ENCODE peak calls at places on chromosome 14, in nine cellular contexts. W is mucosa of descending colon, X is gastrocnemius medialis, A is uterus, I is HFFc6, R is astrocyte of the cerebellum, P is mesothelial cell of epicardium, G is GM10248, V is Peyer's patch. B is an unnamed sample.

GRCh38 chr14:94696518-94696917 is 73.4 kb downstream of the GSC start:
- DNase-seq in W (no peak), X (no peak), A (no peak), I (no peak), R (no peak), P (no peak), G (no peak), V (no peak), B (no peak)

GRCh38 chr14:64417042-64417770 is 29.1 kb downstream of the MTHFD1 start:
- DNase-seq in W (no peak), X (no peak), A (no peak), I (peak), R (no peak), P (no peak), G (no peak), V (no peak), B (no peak)

GRCh38 chr14:89176090-89176757 is 240.8 kb downstream of the FOXN3 start:
- DNase-seq in W (no peak), X (no peak), A (no peak), I (no peak), R (no peak), P (no peak), G (no peak), V (no peak), B (no peak)

GRCh38 chr14:94486883-94487282 is 10.9 kb upstream of the SERPINA9 start:
- DNase-seq in W (no peak), X (no peak), A (no peak), I (no peak), R (no peak), P (no peak), G (no peak), V (no peak), B (no peak)

GRCh38 chr14:76201162-76201561 is 49.4 kb downstream of the GPATCH2L start:
- DNase-seq in W (no peak), X (no peak), A (no peak), I (peak), R (peak), P (no peak), G (no peak), V (no peak), B (peak)

GRCh38 chr14:93023039-93023438 is 92.7 kb downstream of the ITPK1 start:
- DNase-seq in W (no peak), X (no peak), A (no peak), I (no peak), R (no peak), P (no peak), G (no peak), V (no peak), B (no peak)

GRCh38 chr14:77041837-77042557 is 13.5 kb upstream of the IRF2BPL start:
- DNase-seq in W (no peak), X (peak), A (peak), I (peak), R (peak), P (no peak), G (no peak), V (no peak), B (peak)

GRCh38 chr14:70188608-70189540 is at the start of gene SLC8A3:
- DNase-seq in W (peak), X (peak), A (no peak), I (peak), R (no peak), P (peak), G (peak), V (no peak), B (no peak)

GRCh38 chr14:61528591-61529021 is 166.7 kb upstream of the HIF1A start:
- DNase-seq in W (no peak), X (no peak), A (no peak), I (peak), R (no peak), P (no peak), G (no peak), V (no peak), B (peak)

GRCh38 chr14:70642313-70643235 is 858 bp downstream of the TTC9 start:
- DNase-seq in W (no peak), X (no peak), A (no peak), I (no peak), R (no peak), P (peak), G (peak), V (peak), B (no peak)

GRCh38 chr14:101395779-101396178 is 165.5 kb upstream of the DIO3 start:
- DNase-seq in W (no peak), X (no peak), A (no peak), I (no peak), R (no peak), P (no peak), G (no peak), V (no peak), B (no peak)

GRCh38 chr14:95304342-95304741 is 15.4 kb downstream of the CLMN start:
- DNase-seq in W (no peak), X (no peak), A (no peak), I (no peak), R (no peak), P (no peak), G (no peak), V (no peak), B (no peak)

GRCh38 chr14:34930591-34931069 is 52.2 kb upstream of the SRP54 start:
- DNase-seq in W (peak), X (no peak), A (no peak), I (no peak), R (no peak), P (no peak), G (peak), V (no peak), B (no peak)

GRCh38 chr14:44657688-44658388 is 150.8 kb upstream of the FSCB start:
- DNase-seq in W (no peak), X (no peak), A (no peak), I (no peak), R (no peak), P (no peak), G (no peak), V (no peak), B (peak)

GRCh38 chr14:103880334-103880985 is 33.1 kb upstream of the PPP1R13B start:
- DNase-seq in W (peak), X (peak), A (peak), I (peak), R (peak), P (no peak), G (no peak), V (peak), B (peak)

GRCh38 chr14:26870722-26871121 is 272.9 kb upstream of the NOVA1 start:
- DNase-seq in W (no peak), X (peak), A (no peak), I (no peak), R (no peak), P (no peak), G (no peak), V (no peak), B (no peak)

GRCh38 chr14:103547941-103548462 is 14.5 kb downstream of the BAG5 start:
- DNase-seq in W (no peak), X (no peak), A (no peak), I (no peak), R (no peak), P (no peak), G (no peak), V (no peak), B (no peak)

GRCh38 chr14:83558946-83559345 is 1971.0 kb upstream of the FLRT2 start:
- DNase-seq in W (no peak), X (no peak), A (no peak), I (no peak), R (no peak), P (no peak), G (no peak), V (no peak), B (no peak)

GRCh38 chr14:76647699-76648298 is 113.5 kb upstream of the VASH1 start:
- DNase-seq in W (peak), X (no peak), A (no peak), I (peak), R (peak), P (no peak), G (peak), V (no peak), B (peak)

GRCh38 chr14:99737956-99738667 is 54.0 kb downstream of the CYP46A1 start:
- DNase-seq in W (no peak), X (no peak), A (no peak), I (no peak), R (no peak), P (no peak), G (no peak), V (no peak), B (no peak)

GRCh38 chr14:96839251-96839650 is 42.1 kb downstream of the VRK1 start:
- DNase-seq in W (no peak), X (no peak), A (no peak), I (no peak), R (no peak), P (no peak), G (no peak), V (no peak), B (no peak)

GRCh38 chr14:36690301-36691020 is 28.8 kb downstream of the PAX9 start:
- DNase-seq in W (no peak), X (no peak), A (no peak), I (peak), R (no peak), P (no peak), G (no peak), V (no peak), B (no peak)

GRCh38 chr14:55136241-55136640 is 7.2 kb downstream of the LGALS3 start:
- DNase-seq in W (no peak), X (no peak), A (no peak), I (peak), R (peak), P (no peak), G (no peak), V (no peak), B (no peak)

DNA sequence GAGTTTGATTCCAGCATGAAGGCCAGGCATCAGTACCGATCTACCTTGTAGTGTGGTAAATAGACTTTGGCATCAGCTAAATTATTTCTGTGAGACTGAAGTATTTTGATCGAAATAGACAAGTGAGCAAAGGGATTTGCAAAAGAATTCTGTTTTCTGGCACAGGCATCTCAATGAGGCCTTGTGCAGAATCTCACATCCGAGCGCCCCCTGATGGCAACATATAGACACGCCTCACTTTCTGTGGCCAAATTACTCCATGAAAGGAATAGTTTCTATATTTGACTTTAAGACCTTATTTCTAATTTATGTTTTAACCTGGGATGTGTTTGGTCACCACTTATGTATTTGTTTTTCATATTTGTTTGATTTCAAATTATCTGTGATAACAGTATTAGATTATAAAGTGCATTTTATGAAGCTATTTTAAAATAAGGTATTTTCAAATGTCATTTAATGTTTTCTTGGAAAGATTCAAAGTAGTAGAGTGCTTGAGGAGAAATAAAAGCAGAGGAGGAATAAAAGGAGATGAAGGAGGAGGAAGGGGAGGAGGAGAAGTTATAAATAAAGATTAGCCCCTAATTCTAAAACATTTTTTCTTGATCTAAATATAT is 731.9 kb downstream of the NRXN3 start:
- DNase-seq in W (peak), X (no peak), A (no peak), I (peak), R (peak), P (peak), G (no peak), V (no peak), B (peak)
- TF ChIP-seq CTCF in W (no peak), X (no peak), A (no peak), I (peak), R (peak), P (peak), G (peak), V (no peak), B (peak)

GRCh38 chr14:53529519-53529918 is 376.4 kb upstream of the DDHD1 start:
- DNase-seq in W (no peak), X (no peak), A (no peak), I (no peak), R (no peak), P (no peak), G (no peak), V (no peak), B (no peak)

GRCh38 chr14:53533384-53533975 is 380.4 kb upstream of the DDHD1 start:
- DNase-seq in W (no peak), X (no peak), A (no peak), I (no peak), R (no peak), P (no peak), G (no peak), V (no peak), B (no peak)

GRCh38 chr14:53531730-53532129 is 378.6 kb upstream of the DDHD1 start:
- DNase-seq in W (no peak), X (no peak), A (no peak), I (no peak), R (no peak), P (no peak), G (no peak), V (no peak), B (no peak)

GRCh38 chr14:53532871-53533270 is 379.7 kb upstream of the DDHD1 start:
- DNase-seq in W (no peak), X (no peak), A (no peak), I (no peak), R (no peak), P (no peak), G (no peak), V (no peak), B (no peak)

GRCh38 chr14:53531151-53531550 is 378.0 kb upstream of the DDHD1 start:
- DNase-seq in W (no peak), X (no peak), A (no peak), I (no peak), R (no peak), P (no peak), G (no peak), V (no peak), B (no peak)
- TF ChIP-seq CTCF in W (no peak), X (no peak), A (no peak), I (no peak), R (no peak), P (no peak), G (no peak), V (no peak), B (no peak)

GRCh38 chr14:91899213-91899612 is 31.9 kb upstream of the TC2N start:
- DNase-seq in W (peak), X (no peak), A (no peak), I (no peak), R (no peak), P (no peak), G (no peak), V (no peak), B (no peak)
- TF ChIP-seq CTCF in W (no peak), X (no peak), A (no peak), I (no peak), R (no peak), P (no peak), G (no peak), V (no peak), B (no peak)

GRCh38 chr14:105806568-105806967 is 280.2 kb downstream of the TMEM121 start:
- DNase-seq in W (no peak), X (no peak), A (no peak), I (no peak), R (no peak), P (no peak), G (no peak), V (no peak), B (no peak)
- TF ChIP-seq CTCF in W (no peak), X (no peak), A (no peak), I (no peak), R (no peak), P (no peak), G (no peak), V (no peak), B (no peak)

DNA sequence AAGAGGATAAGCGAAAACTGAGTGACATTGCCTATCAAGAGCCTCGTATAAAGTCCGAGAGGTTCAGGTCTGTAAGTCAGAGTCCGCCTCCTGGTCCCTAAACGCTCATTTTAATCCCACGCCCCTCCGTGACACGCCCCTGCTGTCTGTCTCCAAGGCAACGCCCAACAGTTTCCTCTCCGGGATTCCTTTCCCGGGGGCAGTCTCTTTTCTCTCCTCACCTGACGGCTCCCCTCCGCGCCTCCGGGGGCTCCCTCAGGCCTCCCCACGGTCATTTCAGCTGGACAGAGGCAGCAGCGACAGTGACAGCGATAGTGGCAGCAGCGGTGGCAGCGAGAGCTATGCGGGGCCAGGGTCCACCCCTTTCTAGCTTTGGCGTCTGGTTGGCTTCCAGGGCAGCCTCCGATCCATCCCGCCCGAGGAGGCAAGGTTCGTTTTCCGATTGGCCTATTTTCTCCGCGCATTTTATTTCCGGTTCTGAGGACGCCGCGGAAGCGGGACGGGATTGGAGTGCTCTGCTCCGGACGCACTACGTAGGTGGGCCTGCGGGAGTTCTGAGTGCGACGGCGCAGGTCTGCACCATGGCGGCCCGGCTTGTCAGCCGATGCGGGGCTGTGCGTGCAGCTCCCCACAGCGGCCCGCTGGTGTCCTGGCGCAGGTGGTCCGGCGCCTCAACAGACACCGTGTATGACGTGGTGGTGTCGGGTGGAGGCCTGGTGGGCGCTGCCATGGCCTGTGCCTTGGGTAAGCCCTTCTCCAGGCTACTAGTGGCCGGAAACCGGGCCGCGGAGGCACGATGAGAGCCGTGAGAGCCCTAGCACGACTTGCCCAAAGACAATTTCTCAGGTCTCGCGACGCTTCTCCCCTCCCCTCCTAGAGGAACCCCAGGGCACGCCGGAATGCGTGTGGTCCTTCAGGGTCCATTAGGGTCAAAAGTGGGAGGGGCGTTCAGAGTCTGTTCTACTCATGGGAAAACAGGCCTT is at the start of the genes COQ6 and FAM161B:
- DNase-seq in W (peak), X (peak), A (peak), I (peak), R (peak), P (peak), G (peak), V (peak), B (peak)
- TF ChIP-seq CTCF in W (no peak), X (peak), A (peak), I (peak), R (peak), P (no peak), G (peak), V (peak), B (no peak)

DNA sequence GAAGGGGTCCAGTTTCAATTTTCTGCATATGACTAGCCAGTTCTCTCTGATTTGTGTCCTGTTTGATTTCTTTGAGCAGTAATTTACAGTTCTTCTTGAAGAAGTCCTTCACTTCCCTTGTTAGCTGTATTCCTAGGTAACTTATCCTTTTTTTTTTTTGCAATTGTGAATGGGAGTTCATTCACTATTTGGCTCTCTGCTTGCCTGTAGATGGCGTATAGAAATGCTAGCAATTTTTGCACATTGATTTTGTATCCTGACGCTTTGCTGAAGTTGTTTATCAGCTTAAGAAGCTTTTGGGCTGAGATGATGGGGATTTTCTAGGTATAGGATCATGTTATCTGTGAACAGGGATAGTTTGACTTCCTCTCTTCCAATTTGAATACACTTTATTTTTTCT is 77.6 kb upstream of the NID2 start:
- DNase-seq in W (no peak), X (no peak), A (no peak), I (no peak), R (no peak), P (no peak), G (no peak), V (no peak), B (no peak)
- TF ChIP-seq CTCF in W (no peak), X (no peak), A (no peak), I (peak), R (no peak), P (no peak), G (no peak), V (peak), B (peak)

GRCh38 chr14:24271834-24272263 is 452 bp upstream of the RABGGTA start:
- DNase-seq in W (no peak), X (no peak), A (no peak), I (no peak), R (no peak), P (no peak), G (no peak), V (no peak), B (no peak)

GRCh38 chr14:24274101-24274543 is 2.7 kb upstream of the RABGGTA start:
- DNase-seq in W (no peak), X (no peak), A (no peak), I (no peak), R (no peak), P (no peak), G (peak), V (peak), B (no peak)

GRCh38 chr14:24272442-24272841 is 1.0 kb upstream of the RABGGTA start:
- DNase-seq in W (no peak), X (no peak), A (no peak), I (no peak), R (no peak), P (no peak), G (no peak), V (no peak), B (no peak)

GRCh38 chr14:24275524-24276139 is 4.2 kb upstream of the RABGGTA start:
- DNase-seq in W (no peak), X (no peak), A (no peak), I (no peak), R (no peak), P (no peak), G (no peak), V (no peak), B (no peak)

GRCh38 chr14:24273422-24273998 is 2.1 kb upstream of the RABGGTA start:
- DNase-seq in W (no peak), X (no peak), A (no peak), I (no peak), R (no peak), P (no peak), G (no peak), V (no peak), B (no peak)
- TF ChIP-seq CTCF in W (no peak), X (no peak), A (no peak), I (peak), R (peak), P (no peak), G (no peak), V (no peak), B (no peak)

DNA sequence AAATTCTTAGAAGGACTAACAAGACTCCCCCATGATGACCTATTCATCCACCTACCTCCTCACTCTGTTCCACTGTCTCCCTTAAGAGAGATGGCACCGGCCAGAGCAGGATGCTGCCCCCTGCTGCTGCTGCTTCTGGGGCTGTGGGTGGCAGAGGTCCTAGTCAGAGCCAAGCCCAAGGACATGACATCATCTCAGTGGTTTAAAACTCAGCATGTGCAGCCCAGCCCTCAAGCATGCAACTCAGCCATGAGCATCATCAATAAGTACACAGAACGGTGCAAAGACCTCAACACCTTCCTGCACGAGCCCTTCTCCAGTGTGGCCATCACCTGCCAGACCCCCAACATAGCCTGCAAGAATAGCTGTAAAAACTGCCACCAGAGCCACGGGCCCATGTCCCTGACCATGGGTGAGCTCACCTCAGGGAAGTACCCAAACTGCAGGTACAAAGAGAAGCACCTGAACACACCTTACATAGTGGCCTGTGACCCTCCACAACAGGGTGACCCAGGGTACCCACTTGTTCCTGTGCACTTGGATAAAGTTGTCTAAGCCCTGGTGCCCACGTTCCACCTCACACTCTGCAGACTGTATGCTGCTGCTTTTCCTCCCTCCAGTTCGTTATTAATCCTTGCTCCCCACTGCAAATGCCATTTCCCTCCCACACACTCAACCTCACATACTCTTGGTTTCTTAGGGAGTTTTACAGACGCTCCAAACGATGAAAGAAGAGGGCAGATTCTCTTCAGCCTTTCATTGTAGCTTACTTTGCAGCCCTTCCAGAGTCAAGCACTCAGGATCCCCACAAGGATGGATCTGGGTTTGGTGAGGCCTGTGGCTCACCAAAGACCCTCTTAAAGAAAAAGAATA is at the start of gene RNASE8:
- DNase-seq in W (no peak), X (no peak), A (no peak), I (peak), R (no peak), P (no peak), G (no peak), V (no peak), B (no peak)
- TF ChIP-seq CTCF in W (no peak), X (no peak), A (no peak), I (peak), R (no peak), P (no peak), G (no peak), V (no peak), B (no peak)

GRCh38 chr14:87233806-87234384 is 759.1 kb downstream of the GALC start:
- DNase-seq in W (no peak), X (no peak), A (no peak), I (no peak), R (no peak), P (no peak), G (no peak), V (no peak), B (no peak)
- TF ChIP-seq CTCF in W (no peak), X (no peak), A (no peak), I (no peak), R (no peak), P (no peak), G (no peak), V (no peak), B (no peak)